ENCODE peak calls at places on chromosomes 3 and 15, in five cellular contexts. O is CD8-positive, alpha-beta T cell; L is RWPE1; T is GM12865; J is HT1080. M is an unnamed sample.
A peak's percentile ranks its signal among the peaks of the same experiment; 100 is the strongest.

GRCh38 chr3:183584246-183584913 is 28.9 kb upstream of the KLHL6 start:
- DNase-seq in T (no peak), J (peak; percentile 18), O (no peak), L (no peak), M (no peak)

GRCh38 chr3:121916189-121916588 is 22.0 kb downstream of the SLC15A2 start:
- DNase-seq in T (no peak), J (no peak), L (no peak), O (no peak), M (no peak)

GRCh38 chr15:74315626-74316025 is 51.8 kb downstream of the CYP11A1 start:
- DNase-seq in T (peak; percentile 86), O (no peak), L (no peak), J (peak; percentile 56), M (no peak)

GRCh38 chr3:62667714-62668113 is 207.5 kb downstream of the CADPS start:
- DNase-seq in L (no peak), T (peak; percentile 2), J (no peak), O (no peak), M (no peak)

GRCh38 chr15:40806672-40807027 is 239 bp upstream of the ZFYVE19 start:
- DNase-seq in O (no peak), J (no peak), T (no peak), L (no peak), M (no peak)

GRCh38 chr3:59877679-59878427 is 828.0 kb upstream of the CFAP20DC start:
- DNase-seq in L (peak; percentile 26), J (peak; percentile 19), T (no peak), O (no peak), M (no peak)

GRCh38 chr3:186108106-186108940 is 566 bp downstream of the ETV5 start:
- DNase-seq in T (peak; percentile 41), O (peak; percentile 8), J (peak; percentile 61), L (peak; percentile 70), M (peak; percentile 63)

GRCh38 chr3:12750223-12750622 is 8.8 kb downstream of the TMEM40 start:
- DNase-seq in L (peak; percentile 52), T (peak; percentile 42), O (no peak), J (peak; percentile 84), M (peak; percentile 62)

GRCh38 chr3:150177673-150178378 is 207.1 kb upstream of the PFN2 start:
- DNase-seq in T (no peak), J (peak; percentile 83), L (peak; percentile 16), O (no peak), M (peak; percentile 19)

GRCh38 chr3:195077611-195078540 is 193.1 kb downstream of the XXYLT1 start:
- DNase-seq in J (no peak), L (no peak), T (no peak), O (no peak), M (no peak)

GRCh38 chr3:57009367-57009766 is 51.1 kb upstream of the SPATA12 start:
- DNase-seq in O (no peak), J (no peak), T (no peak), L (no peak), M (no peak)

GRCh38 chr3:53506110-53506762 is 11.8 kb downstream of the CACNA1D start:
- DNase-seq in L (no peak), J (no peak), O (no peak), T (no peak), M (no peak)

GRCh38 chr3:124351430-124352142 is 359.7 kb upstream of the ROPN1 start:
- DNase-seq in J (peak; percentile 50), T (peak; percentile 52), O (no peak), L (peak; percentile 66), M (peak; percentile 74)

GRCh38 chr15:73010154-73011152 is 41.8 kb upstream of the NEO1 start:
- DNase-seq in O (no peak), T (no peak), J (no peak), L (no peak), M (no peak)

GRCh38 chr3:52436500-52437106 is 8.3 kb downstream of the SEMA3G start:
- DNase-seq in L (no peak), J (no peak), O (no peak), T (no peak), M (no peak)

GRCh38 chr3:116112686-116113085 is 332.6 kb downstream of the LSAMP start:
- DNase-seq in L (no peak), J (no peak), T (no peak), O (no peak), M (no peak)

GRCh38 chr15:67820992-67821783 is 4.1 kb upstream of the SKOR1 start:
- DNase-seq in L (peak; percentile 76), J (no peak), O (no peak), T (no peak), M (peak; percentile 79)

GRCh38 chr3:166351461-166351860 is 514.2 kb upstream of the BCHE start:
- DNase-seq in J (peak; percentile 44), L (no peak), T (no peak), O (no peak), M (no peak)

GRCh38 chr15:40346579-40347558 is 4.0 kb upstream of the PHGR1 start:
- DNase-seq in T (no peak), J (no peak), O (no peak), L (no peak), M (no peak)

GRCh38 chr3:153463895-153464294 is 301.9 kb downstream of the RAP2B start:
- DNase-seq in T (peak; percentile 60), J (no peak), O (no peak), L (no peak), M (no peak)

GRCh38 chr15:58295637-58296036 is 136.2 kb upstream of the LIPC start:
- DNase-seq in T (peak; percentile 28), O (no peak), L (no peak), J (no peak), M (no peak)

GRCh38 chr3:32822609-32823498 is 5.1 kb downstream of the TRIM71 start:
- DNase-seq in O (no peak), J (no peak), L (no peak), T (no peak), M (no peak)

GRCh38 chr15:52095597-52096262 is 16.8 kb downstream of the BCL2L10 start:
- DNase-seq in L (peak; percentile 79), T (no peak), O (no peak), J (no peak), M (peak; percentile 45)

GRCh38 chr3:149968216-149968615 is 2.5 kb downstream of the PFN2 start:
- DNase-seq in L (peak; percentile 27), T (no peak), J (peak; percentile 72), O (no peak), M (no peak)

GRCh38 chr3:187736418-187736871 is 8.8 kb downstream of the BCL6 start:
- DNase-seq in L (no peak), J (peak; percentile 30), O (no peak), T (no peak), M (no peak)

GRCh38 chr3:192408721-192409151 is 318.6 kb downstream of the FGF12 start:
- DNase-seq in L (no peak), O (no peak), T (no peak), J (no peak), M (peak; percentile 53)

GRCh38 chr15:60764408-60764963 is 285.5 kb upstream of the ICE2 start:
- DNase-seq in J (no peak), L (no peak), T (no peak), O (no peak), M (no peak)

GRCh38 chr3:42661593-42662022 is 8.1 kb downstream of the ZBTB47 start:
- DNase-seq in J (no peak), T (no peak), O (no peak), L (no peak), M (no peak)

GRCh38 chr3:16467368-16467767 is 46.1 kb downstream of the RFTN1 start:
- DNase-seq in T (peak; percentile 37), O (no peak), J (no peak), L (no peak), M (no peak)

GRCh38 chr15:77030042-77030927 is 35.4 kb downstream of the PSTPIP1 start:
- DNase-seq in T (no peak), O (no peak), J (no peak), L (no peak), M (no peak)

GRCh38 chr15:99651023-99651807 is 82.0 kb downstream of the LYSMD4 start:
- DNase-seq in L (peak; percentile 58), O (no peak), T (no peak), J (peak; percentile 85), M (peak; percentile 1)

GRCh38 chr15:74040115-74040850 is 42.1 kb downstream of the GOLGA6A start:
- DNase-seq in O (no peak), J (peak; percentile 89), T (no peak), L (no peak), M (peak; percentile 41)

M was measured in HTR-8/SVneo.